ENCODE peak calls at places on chromosomes 4 and X, in eight cellular contexts. H is RKO; Y is osteocyte; J is Caki2; F is CD4-positive, CD25-positive, alpha-beta regulatory T cell; D is sciatic nerve; U is stimulated activated CD4-positive, alpha-beta T cell treated with anti-CD3 and anti-CD28 coated beads, Interleukin-1b, Interleukin-23, amount 100 ng/mL, for 1 hour; E is iris pigment epithelial cell. G is an unnamed sample.

GRCh38 chr4:6222761-6223292 is 22.5 kb upstream of the JAKMIP1 start:
- DNase-seq in H (no peak), J (no peak), U (no peak), F (no peak), E (peak), D (peak), Y (peak), G (no peak)

GRCh38 chr4:158906073-158906472 is 137.2 kb downstream of the FNIP2 start:
- DNase-seq in F (no peak), H (no peak), Y (no peak), J (no peak), U (no peak), D (no peak), E (no peak), G (no peak)

GRCh38 chrX:53445977-53446376 is 11.8 kb upstream of the HSD17B10 start:
- DNase-seq in E (peak), F (no peak), U (no peak), H (peak), Y (no peak), D (no peak), J (no peak), G (no peak)

GRCh38 chr4:177235026-177235425 is 74.6 kb upstream of the NEIL3 start:
- DNase-seq in D (no peak), E (peak), U (no peak), Y (no peak), H (no peak), F (no peak), J (no peak), G (no peak)

GRCh38 chr4:173135241-173135847 is 33.3 kb upstream of the GALNT7 start:
- DNase-seq in F (no peak), E (peak), H (peak), U (no peak), Y (no peak), D (no peak), J (no peak), G (no peak)

GRCh38 chrX:13283968-13284914 is 35.6 kb downstream of the ATXN3L start:
- DNase-seq in H (no peak), F (no peak), J (peak), D (no peak), U (no peak), E (peak), Y (no peak), G (no peak)

GRCh38 chr4:80240976-80241375 is 25.5 kb upstream of the FGF5 start:
- DNase-seq in J (no peak), E (peak), Y (no peak), U (no peak), D (no peak), H (peak), F (no peak), G (no peak)

GRCh38 chr4:6267573-6267972 is 2.1 kb upstream of the WFS1 start:
- DNase-seq in D (no peak), H (no peak), U (no peak), J (no peak), E (peak), F (no peak), Y (no peak), G (no peak)

G was measured in type B pancreatic cell.